ENCODE peak calls at places on chromosome 17, in six cellular contexts. One of them, this sample, is unnamed.

GRCh38 chr17:10166181-10166935 is 32.0 kb downstream of the GAS7 start:
- DNase-seq in NT2/D1: no peak
- DNase-seq in lung: no peak
- DNase-seq in ureter: no peak
- DNase-seq in endodermal cell: no peak
- DNase-seq in HFF-Myc: no peak
- DNase-seq in this sample: no peak

GRCh38 chr17:17149520-17150449 is 56.3 kb downstream of the PLD6 start:
- DNase-seq in endodermal cell: no peak
- DNase-seq in lung: no peak
- DNase-seq in NT2/D1: no peak
- DNase-seq in ureter: no peak
- DNase-seq in HFF-Myc: no peak
- DNase-seq in this sample: no peak

GRCh38 chr17:62109378-62109902 is 44.4 kb upstream of the MED13 start:
- DNase-seq in ureter: peak; percentile 59
- DNase-seq in HFF-Myc: peak; percentile 26
- DNase-seq in NT2/D1: peak; percentile 66
- DNase-seq in endodermal cell: peak; percentile 97
- DNase-seq in lung: peak; percentile 59
- DNase-seq in this sample: peak; percentile 34

GRCh38 chr17:43324205-43324893 is 74.4 kb upstream of the ARL4D start:
- DNase-seq in ureter: no peak
- DNase-seq in endodermal cell: peak; percentile 81
- DNase-seq in HFF-Myc: no peak
- DNase-seq in lung: no peak
- DNase-seq in NT2/D1: no peak
- DNase-seq in this sample: no peak

GRCh38 chr17:7884581-7885356 is 3.8 kb upstream of the CHD3 start:
- DNase-seq in HFF-Myc: no peak
- DNase-seq in ureter: peak; percentile 47
- DNase-seq in NT2/D1: no peak
- DNase-seq in endodermal cell: peak; percentile 65
- DNase-seq in lung: no peak
- DNase-seq in this sample: peak; percentile 26

GRCh38 chr17:7739746-7740145 is 22.2 kb downstream of the DNAH2 start:
- DNase-seq in lung: no peak
- DNase-seq in endodermal cell: no peak
- DNase-seq in HFF-Myc: no peak
- DNase-seq in NT2/D1: no peak
- DNase-seq in ureter: no peak
- DNase-seq in this sample: no peak

GRCh38 chr17:5225668-5226457 is 8.8 kb downstream of the SCIMP start:
- DNase-seq in HFF-Myc: no peak
- DNase-seq in ureter: no peak
- DNase-seq in NT2/D1: no peak
- DNase-seq in lung: no peak
- DNase-seq in endodermal cell: no peak
- DNase-seq in this sample: no peak

GRCh38 chr17:49106366-49107210 is 26.0 kb upstream of the B4GALNT2 start:
- DNase-seq in HFF-Myc: no peak
- DNase-seq in lung: no peak
- DNase-seq in NT2/D1: no peak
- DNase-seq in ureter: no peak
- DNase-seq in endodermal cell: peak; percentile 74
- DNase-seq in this sample: no peak

GRCh38 chr17:20241855-20242254 is 225.5 kb downstream of the LGALS9B start:
- DNase-seq in HFF-Myc: no peak
- DNase-seq in ureter: no peak
- DNase-seq in NT2/D1: no peak
- DNase-seq in endodermal cell: no peak
- DNase-seq in lung: no peak
- DNase-seq in this sample: no peak

GRCh38 chr17:19284005-19284959 is 47.1 kb downstream of the EPN2 start:
- DNase-seq in HFF-Myc: no peak
- DNase-seq in lung: no peak
- DNase-seq in NT2/D1: no peak
- DNase-seq in ureter: no peak
- DNase-seq in endodermal cell: no peak
- DNase-seq in this sample: no peak

GRCh38 chr17:7634384-7634783 is 4.4 kb downstream of the SHBG start:
- DNase-seq in NT2/D1: no peak
- DNase-seq in ureter: no peak
- DNase-seq in HFF-Myc: no peak
- DNase-seq in lung: no peak
- DNase-seq in endodermal cell: peak; percentile 97
- DNase-seq in this sample: no peak

GRCh38 chr17:16243385-16243784 is 26.4 kb downstream of the PIGL start:
- DNase-seq in ureter: no peak
- DNase-seq in endodermal cell: peak; percentile 4
- DNase-seq in NT2/D1: no peak
- DNase-seq in lung: no peak
- DNase-seq in HFF-Myc: no peak
- DNase-seq in this sample: no peak

GRCh38 chr17:66633322-66633965 is 201.5 kb upstream of the CACNG5 start:
- DNase-seq in endodermal cell: no peak
- DNase-seq in ureter: no peak
- DNase-seq in lung: no peak
- DNase-seq in HFF-Myc: no peak
- DNase-seq in NT2/D1: no peak
- DNase-seq in this sample: peak; percentile 17

GRCh38 chr17:73141411-73141810 is 23.4 kb upstream of the SSTR2 start:
- DNase-seq in endodermal cell: no peak
- DNase-seq in NT2/D1: no peak
- DNase-seq in lung: no peak
- DNase-seq in HFF-Myc: no peak
- DNase-seq in ureter: no peak
- DNase-seq in this sample: no peak

GRCh38 chr17:65987988-65988387 is 203.9 kb downstream of the CEP112 start:
- DNase-seq in lung: no peak
- DNase-seq in HFF-Myc: peak; percentile 26
- DNase-seq in endodermal cell: peak; percentile 67
- DNase-seq in NT2/D1: peak; percentile 33
- DNase-seq in ureter: no peak
- DNase-seq in this sample: no peak

GRCh38 chr17:909642-910323 is 69.8 kb downstream of the NXN start:
- DNase-seq in HFF-Myc: no peak
- DNase-seq in lung: no peak
- DNase-seq in endodermal cell: no peak
- DNase-seq in NT2/D1: no peak
- DNase-seq in ureter: no peak
- DNase-seq in this sample: no peak

GRCh38 chr17:44170499-44171201 is at the start of gene ASB16:
- DNase-seq in NT2/D1: no peak
- DNase-seq in lung: no peak
- DNase-seq in HFF-Myc: no peak
- DNase-seq in endodermal cell: peak; percentile 78
- DNase-seq in ureter: no peak
- DNase-seq in this sample: no peak

GRCh38 chr17:42618442-42619150 is 9.1 kb downstream of the TUBG1 start:
- DNase-seq in NT2/D1: peak; percentile 43
- DNase-seq in lung: peak; percentile 33
- DNase-seq in endodermal cell: peak; percentile 94
- DNase-seq in ureter: peak; percentile 56
- DNase-seq in HFF-Myc: no peak
- DNase-seq in this sample: no peak

GRCh38 chr17:27649929-27650328 is 18.9 kb downstream of the LGALS9 start:
- DNase-seq in endodermal cell: no peak
- DNase-seq in ureter: no peak
- DNase-seq in lung: no peak
- DNase-seq in NT2/D1: no peak
- DNase-seq in HFF-Myc: no peak
- DNase-seq in this sample: no peak

GRCh38 chr17:75516619-75517276 is 420 bp downstream of the TSEN54 start:
- DNase-seq in NT2/D1: no peak
- DNase-seq in ureter: no peak
- DNase-seq in HFF-Myc: no peak
- DNase-seq in lung: peak; percentile 38
- DNase-seq in endodermal cell: peak; percentile 85
- DNase-seq in this sample: peak; percentile 67

GRCh38 chr17:34499576-34499975 is 79.8 kb upstream of the TMEM132E start:
- DNase-seq in ureter: no peak
- DNase-seq in NT2/D1: peak; percentile 48
- DNase-seq in HFF-Myc: peak; percentile 9
- DNase-seq in lung: no peak
- DNase-seq in endodermal cell: peak; percentile 91
- DNase-seq in this sample: no peak

GRCh38 chr17:12485361-12485911 is 180.3 kb upstream of the MYOCD start:
- DNase-seq in HFF-Myc: no peak
- DNase-seq in lung: no peak
- DNase-seq in NT2/D1: peak; percentile 11
- DNase-seq in ureter: no peak
- DNase-seq in endodermal cell: peak; percentile 59
- DNase-seq in this sample: no peak

GRCh38 chr17:55770220-55770870 is 19.5 kb downstream of the PCTP start:
- DNase-seq in lung: no peak
- DNase-seq in endodermal cell: no peak
- DNase-seq in NT2/D1: no peak
- DNase-seq in HFF-Myc: no peak
- DNase-seq in ureter: no peak
- DNase-seq in this sample: no peak

GRCh38 chr17:42683407-42684031 is 1.2 kb downstream of the CNTNAP1 start:
- DNase-seq in NT2/D1: no peak
- DNase-seq in lung: no peak
- DNase-seq in endodermal cell: peak; percentile 73
- DNase-seq in HFF-Myc: no peak
- DNase-seq in ureter: no peak
- DNase-seq in this sample: peak; percentile 31

GRCh38 chr17:4721203-4722135 is 9.8 kb upstream of the MED11 start:
- DNase-seq in endodermal cell: peak; percentile 38
- DNase-seq in HFF-Myc: no peak
- DNase-seq in ureter: no peak
- DNase-seq in NT2/D1: no peak
- DNase-seq in lung: peak; percentile 86
- DNase-seq in this sample: no peak

GRCh38 chr17:42517516-42517915 is 18.5 kb upstream of the NAGLU start:
- DNase-seq in endodermal cell: peak; percentile 98
- DNase-seq in ureter: peak; percentile 87
- DNase-seq in HFF-Myc: peak; percentile 80
- DNase-seq in lung: peak; percentile 87
- DNase-seq in NT2/D1: no peak
- DNase-seq in this sample: peak; percentile 78

GRCh38 chr17:2239882-2240430 is 63.6 kb downstream of the SMG6 start:
- DNase-seq in lung: no peak
- DNase-seq in endodermal cell: peak; percentile 59
- DNase-seq in HFF-Myc: peak; percentile 76
- DNase-seq in NT2/D1: no peak
- DNase-seq in ureter: peak; percentile 59
- DNase-seq in this sample: no peak

GRCh38 chr17:343875-344752 is 8.5 kb downstream of the RPH3AL start:
- DNase-seq in HFF-Myc: no peak
- DNase-seq in ureter: no peak
- DNase-seq in lung: no peak
- DNase-seq in endodermal cell: no peak
- DNase-seq in NT2/D1: no peak
- DNase-seq in this sample: no peak

GRCh38 chr17:72151565-72152391 is 31.0 kb downstream of the SOX9 start:
- DNase-seq in endodermal cell: peak; percentile 90
- DNase-seq in lung: peak; percentile 61
- DNase-seq in HFF-Myc: no peak
- DNase-seq in NT2/D1: peak; percentile 47
- DNase-seq in ureter: peak; percentile 58
- DNase-seq in this sample: no peak

GRCh38 chr17:43171761-43172487 is 910 bp downstream of the NBR1 start:
- DNase-seq in lung: no peak
- DNase-seq in ureter: peak; percentile 59
- DNase-seq in HFF-Myc: peak; percentile 92
- DNase-seq in NT2/D1: no peak
- DNase-seq in endodermal cell: peak; percentile 66
- DNase-seq in this sample: no peak

GRCh38 chr17:38601539-38602351 is 4.0 kb downstream of the SRCIN1 start:
- DNase-seq in lung: no peak
- DNase-seq in endodermal cell: peak; percentile 89
- DNase-seq in HFF-Myc: no peak
- DNase-seq in NT2/D1: no peak
- DNase-seq in ureter: no peak
- DNase-seq in this sample: no peak

GRCh38 chr17:83195330-83196087 is 116.1 kb downstream of the METRNL start:
- DNase-seq in lung: no peak
- DNase-seq in endodermal cell: no peak
- DNase-seq in HFF-Myc: no peak
- DNase-seq in ureter: no peak
- DNase-seq in NT2/D1: no peak
- DNase-seq in this sample: no peak

GRCh38 chr17:48047741-48048320 is 328 bp upstream of the NFE2L1 start:
- DNase-seq in HFF-Myc: peak; percentile 99
- DNase-seq in NT2/D1: peak; percentile 97
- DNase-seq in ureter: peak; percentile 99
- DNase-seq in endodermal cell: peak; percentile 100
- DNase-seq in lung: peak; percentile 100
- DNase-seq in this sample: peak; percentile 96

GRCh38 chr17:82932146-82933005 is 92.6 kb upstream of the ZNF750 start:
- DNase-seq in endodermal cell: no peak
- DNase-seq in lung: no peak
- DNase-seq in NT2/D1: no peak
- DNase-seq in HFF-Myc: no peak
- DNase-seq in ureter: no peak
- DNase-seq in this sample: no peak